ENCODE peak calls at places on chromosomes 7 and 10, in six cellular contexts. O is A549, D is adipocyte, M is astrocyte of the cerebellum, V is aorta, E is brain microvascular endothelial cell. N is an unnamed sample.

GRCh38 chr7:150945171-150945852 is 32.8 kb downstream of the KCNH2 start:
- DNase-seq in M (no peak), O (no peak), V (no peak), E (no peak), D (no peak), N (peak; percentile 76)

GRCh38 chr7:149310113-149310836 is 48.3 kb downstream of the ZNF783 start:
- DNase-seq in E (peak; percentile 78), M (peak; percentile 27), D (peak; percentile 81), O (peak; percentile 87), V (no peak), N (no peak)

GRCh38 chr10:49579621-49580020 is 30.5 kb upstream of the SLC18A3 start:
- DNase-seq in M (no peak), E (no peak), O (no peak), D (peak; percentile 65), V (no peak), N (no peak)

GRCh38 chr10:103207141-103207540 is 14.1 kb upstream of the NT5C2 start:
- DNase-seq in D (no peak), V (no peak), E (no peak), M (no peak), O (no peak), N (no peak)

GRCh38 chr10:25766687-25767221 is 167.3 kb upstream of the MYO3A start:
- DNase-seq in D (no peak), O (no peak), M (no peak), V (no peak), E (no peak), N (no peak)

GRCh38 chr10:86253171-86254072 is 113.2 kb downstream of the GRID1 start:
- DNase-seq in V (no peak), D (no peak), M (no peak), E (no peak), O (no peak), N (peak; percentile 72)

GRCh38 chr10:103781329-103782061 is 73.9 kb downstream of the SH3PXD2A start:
- DNase-seq in O (peak; percentile 68), E (peak; percentile 18), M (peak; percentile 92), D (peak; percentile 58), V (no peak), N (no peak)

GRCh38 chr10:106577266-106577665 is 587.2 kb downstream of the SORCS1 start:
- DNase-seq in V (no peak), D (peak; percentile 91), M (no peak), E (peak; percentile 31), O (no peak), N (no peak)

GRCh38 chr10:102375867-102376266 is 19.6 kb upstream of the NFKB2 start:
- DNase-seq in D (no peak), V (no peak), O (no peak), M (no peak), E (no peak), N (no peak)

GRCh38 chr10:91987397-91988037 is 63.9 kb downstream of the BTAF1 start:
- DNase-seq in E (no peak), V (no peak), D (no peak), O (no peak), M (no peak), N (no peak)

GRCh38 chr7:78099715-78100477 is 301.3 kb downstream of the PHTF2 start:
- DNase-seq in E (peak; percentile 64), D (peak; percentile 22), V (no peak), M (peak; percentile 81), O (no peak), N (no peak)

GRCh38 chr7:112103246-112103645 is 103.0 kb downstream of the DOCK4 start:
- DNase-seq in M (peak; percentile 43), O (no peak), D (peak; percentile 27), E (peak; percentile 70), V (no peak), N (no peak)

GRCh38 chr10:20746856-20747255 is 150.3 kb downstream of the NEBL start:
- DNase-seq in V (no peak), D (no peak), M (no peak), O (no peak), E (no peak), N (no peak)

GRCh38 chr7:11182736-11183135 is 209.1 kb downstream of the PHF14 start:
- DNase-seq in D (peak; percentile 54), E (peak; percentile 78), M (peak; percentile 28), O (no peak), V (no peak), N (no peak)

GRCh38 chr7:104529567-104529966 is 201.2 kb downstream of the LHFPL3 start:
- DNase-seq in E (no peak), O (no peak), D (no peak), M (no peak), V (no peak), N (no peak)

GRCh38 chr7:107933386-107934013 is 42.5 kb downstream of the DLD start:
- DNase-seq in M (no peak), D (no peak), O (no peak), V (no peak), E (no peak), N (no peak)

GRCh38 chr7:73963252-73963822 is 64.6 kb upstream of the ELN start:
- DNase-seq in O (no peak), E (no peak), D (peak; percentile 7), M (no peak), V (no peak), N (no peak)

GRCh38 chr10:73950569-73950968 is 39.6 kb downstream of the PLAU start:
- DNase-seq in D (peak; percentile 21), O (no peak), E (no peak), V (no peak), M (no peak), N (no peak)

GRCh38 chr7:133853706-133854276 is 273.3 kb upstream of the LRGUK start:
- DNase-seq in V (no peak), M (peak; percentile 36), E (peak; percentile 72), D (peak; percentile 82), O (peak; percentile 50), N (peak; percentile 48)

GRCh38 chr10:99995713-99996112 is 14.0 kb downstream of the DNMBP start:
- DNase-seq in O (no peak), M (no peak), D (no peak), V (no peak), E (no peak), N (no peak)

GRCh38 chr10:99999319-100000108 is 10.2 kb downstream of the DNMBP start:
- DNase-seq in V (no peak), M (no peak), O (no peak), D (no peak), E (no peak), N (no peak)

GRCh38 chr10:100004805-100005510 is 4.8 kb downstream of the DNMBP start:
- DNase-seq in O (no peak), D (no peak), V (no peak), E (no peak), M (no peak), N (no peak)

GRCh38 chr10:99996934-99997648 is 12.7 kb downstream of the DNMBP start:
- DNase-seq in O (no peak), M (no peak), E (no peak), D (peak; percentile 59), V (no peak), N (no peak)

DNA sequence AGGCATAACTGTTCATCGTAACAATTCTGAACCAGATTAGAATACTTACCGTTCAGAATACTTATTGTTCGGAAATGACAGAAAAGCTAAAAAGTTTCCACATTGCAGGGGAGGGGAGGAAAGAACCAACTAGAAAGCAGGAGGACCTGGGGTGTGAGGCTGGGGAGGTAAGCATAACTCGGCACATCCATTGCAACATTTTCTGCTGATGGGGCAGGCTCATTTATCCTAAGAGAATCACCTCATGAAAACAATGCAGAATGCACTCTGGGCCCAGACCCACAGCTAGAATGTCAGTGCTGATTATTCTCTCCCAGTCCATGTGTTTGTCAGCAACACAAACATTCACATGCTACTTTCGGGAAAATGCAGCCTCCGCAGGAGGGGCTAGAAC is 9.6 kb downstream of the DNMBP start:
- DNase-seq in E (no peak), D (peak; percentile 31), M (no peak), V (no peak), O (no peak), N (no peak)
- H3K4me3 ChIP-seq in E (no peak overlapping the region), D (no peak overlapping the region), M (no peak overlapping the region), V (no peak overlapping the region), O (no peak overlapping the region), N (no peak overlapping the region)

DNA sequence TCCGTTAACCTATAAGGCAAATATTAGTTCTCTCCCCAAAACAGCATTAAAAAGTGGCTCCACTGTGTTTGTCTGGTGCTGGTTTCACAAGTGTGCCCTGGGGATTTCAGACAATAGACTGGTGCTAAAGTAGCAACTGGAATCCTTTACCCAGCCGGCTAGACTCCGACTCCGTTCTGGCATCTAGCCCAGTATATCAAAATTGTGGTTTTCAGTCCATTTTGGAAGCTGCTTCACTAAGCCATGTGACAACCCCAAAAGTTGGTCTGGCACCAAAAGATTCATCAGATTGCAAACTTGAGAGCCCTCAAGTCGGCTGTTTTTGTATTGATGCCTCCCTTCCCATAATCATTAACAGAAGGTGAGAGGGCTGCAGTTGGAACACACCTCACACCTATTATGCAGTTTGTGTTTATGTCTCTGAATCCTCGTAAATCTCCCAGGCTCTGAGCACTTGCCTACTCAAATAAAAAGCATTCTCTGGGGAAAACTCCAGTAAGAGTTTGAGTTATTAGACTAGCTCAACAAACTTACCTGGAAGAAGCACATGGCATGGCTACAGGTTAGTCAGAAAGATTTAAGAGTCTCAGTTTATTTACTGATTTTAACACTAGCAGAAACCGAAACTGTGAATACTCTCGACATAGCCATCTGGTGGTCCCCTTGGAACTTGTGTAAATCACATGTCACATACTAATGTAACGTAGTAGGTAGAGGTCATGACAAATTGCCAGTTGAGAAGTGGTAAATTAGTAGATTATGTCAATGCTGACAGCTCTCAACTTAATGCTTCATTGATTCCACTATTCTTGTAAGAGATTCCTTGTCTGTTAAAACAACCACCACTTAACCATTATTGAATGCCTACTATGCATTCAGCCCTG is 14.8 kb upstream of the WNT16 start:
- DNase-seq in D (peak; percentile 73), M (peak; percentile 49), E (no peak), O (no peak), V (no peak), N (no peak)
- H3K4me3 ChIP-seq in D (peak overlapping the region; percentile 52), M (no peak overlapping the region), E (no peak overlapping the region), O (no peak overlapping the region), V (no peak overlapping the region), N (no peak overlapping the region)

DNA sequence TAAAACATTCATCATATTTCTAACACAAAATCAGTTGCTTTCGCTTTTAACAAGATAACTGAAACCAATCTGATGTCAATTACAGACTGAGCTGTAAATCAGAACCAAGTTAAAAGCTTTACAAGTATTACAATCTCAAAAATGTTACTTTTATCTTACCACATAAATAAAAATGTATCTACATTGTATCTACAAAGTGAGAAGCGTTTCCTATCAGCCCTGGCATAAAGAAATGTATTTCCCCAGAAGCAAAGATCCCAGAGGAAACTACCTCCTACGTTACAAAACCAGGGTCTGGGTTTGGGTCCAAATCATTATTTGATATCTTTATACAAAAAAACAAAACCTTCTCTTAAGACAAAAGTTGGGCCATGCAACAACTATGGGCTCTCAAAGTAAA is 2.6 kb downstream of the SMURF1 start:
- DNase-seq in O (no peak), V (no peak), M (no peak), D (peak; percentile 25), E (no peak), N (no peak)
- H3K4me3 ChIP-seq in O (peak overlapping the region; percentile 96), V (peak overlapping the region; percentile 29), M (peak overlapping the region; percentile 40), D (peak overlapping the region; percentile 81), E (peak overlapping the region; percentile 63), N (peak overlapping the region; percentile 29)

DNA sequence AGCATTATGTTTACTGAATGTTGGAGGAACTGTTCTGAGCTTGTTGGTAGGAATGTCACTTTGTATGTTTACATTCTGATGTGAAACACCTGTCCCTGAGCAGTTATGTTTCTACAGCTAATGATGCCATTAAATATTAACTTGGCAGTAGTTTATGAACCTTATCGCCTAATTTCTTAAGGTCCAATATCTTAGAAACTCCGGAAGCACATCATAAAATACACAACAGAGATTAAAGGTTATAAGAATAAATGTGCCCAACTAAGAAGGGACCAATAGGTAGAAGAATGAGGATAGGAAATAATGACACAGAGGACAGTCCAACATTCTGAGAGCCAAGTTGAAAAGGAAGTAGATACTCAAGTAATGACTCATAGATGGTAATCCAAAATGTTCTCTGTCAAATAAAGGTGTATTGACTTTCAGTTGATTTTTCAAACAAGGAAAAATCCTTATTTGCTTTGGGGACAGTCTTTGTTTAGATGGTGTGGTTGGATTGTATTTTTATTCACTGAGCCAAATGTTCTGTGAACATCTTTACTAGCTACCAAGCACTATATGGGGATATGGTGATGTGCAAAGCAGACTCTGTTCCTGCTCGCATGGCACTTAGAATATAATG is 31.9 kb downstream of the LCOR start:
- DNase-seq in M (no peak), V (no peak), O (peak; percentile 52), E (no peak), D (peak; percentile 31), N (no peak)
- H3K4me3 ChIP-seq in M (no peak overlapping the region), V (no peak overlapping the region), O (no peak overlapping the region), E (no peak overlapping the region), D (no peak overlapping the region), N (no peak overlapping the region)

N was measured in lower leg skin.